ENCODE peak calls at places on chromosomes 12 and 14, in four cellular contexts. W is lung, K is endothelial cell, F is fibroblast of mammary gland. D is an unnamed sample.

GRCh38 chr14:91374897-91375747 is 42.5 kb downstream of the CCDC88C start:
- DNase-seq in W (no peak), K (no peak), F (no peak), D (peak; percentile 68)

GRCh38 chr12:52575948-52576347 is 2.3 kb upstream of the KRT74 start:
- DNase-seq in W (no peak), K (no peak), F (no peak), D (no peak)

GRCh38 chr12:12502813-12503146 is 59.9 kb downstream of the DUSP16 start:
- DNase-seq in W (no peak), K (no peak), F (no peak), D (no peak)

GRCh38 chr14:54890794-54891193 is 11.8 kb downstream of the GCH1 start:
- DNase-seq in W (no peak), K (no peak), F (no peak), D (no peak)

GRCh38 chr12:92403210-92404175 is 257.8 kb upstream of the BTG1 start:
- DNase-seq in W (no peak), K (no peak), F (no peak), D (no peak)

GRCh38 chr12:69475237-69475984 is 5.2 kb downstream of the FRS2 start:
- DNase-seq in W (no peak), K (no peak), F (peak; percentile 49), D (no peak)

GRCh38 chr12:17918013-17918412 is 172.0 kb downstream of the RERGL start:
- DNase-seq in W (no peak), K (no peak), F (peak; percentile 12), D (no peak)

GRCh38 chr12:46395308-46395707 is 22.7 kb upstream of the SLC38A2 start:
- DNase-seq in W (no peak), K (no peak), F (no peak), D (no peak)

GRCh38 chr12:1935242-1935641 is 16.8 kb upstream of the CACNA2D4 start:
- DNase-seq in W (no peak), K (no peak), F (no peak), D (peak; percentile 21)

GRCh38 chr12:5505116-5505515 is 73.2 kb downstream of the NTF3 start:
- DNase-seq in W (no peak), K (no peak), F (no peak), D (no peak)

GRCh38 chr12:3225796-3226180 is 148.6 kb downstream of the TSPAN9 start:
- DNase-seq in W (no peak), K (no peak), F (peak; percentile 13), D (no peak)

GRCh38 chr12:6062427-6063378 is 61.8 kb downstream of the VWF start:
- DNase-seq in W (no peak), K (peak; percentile 68), F (peak; percentile 44), D (no peak)

GRCh38 chr12:49283541-49284429 is 11.2 kb upstream of the PRPH start:
- DNase-seq in W (no peak), K (no peak), F (no peak), D (no peak)

GRCh38 chr12:131040491-131040890 is 86.8 kb downstream of the ADGRD1 start:
- DNase-seq in W (no peak), K (no peak), F (no peak), D (no peak)

DNA sequence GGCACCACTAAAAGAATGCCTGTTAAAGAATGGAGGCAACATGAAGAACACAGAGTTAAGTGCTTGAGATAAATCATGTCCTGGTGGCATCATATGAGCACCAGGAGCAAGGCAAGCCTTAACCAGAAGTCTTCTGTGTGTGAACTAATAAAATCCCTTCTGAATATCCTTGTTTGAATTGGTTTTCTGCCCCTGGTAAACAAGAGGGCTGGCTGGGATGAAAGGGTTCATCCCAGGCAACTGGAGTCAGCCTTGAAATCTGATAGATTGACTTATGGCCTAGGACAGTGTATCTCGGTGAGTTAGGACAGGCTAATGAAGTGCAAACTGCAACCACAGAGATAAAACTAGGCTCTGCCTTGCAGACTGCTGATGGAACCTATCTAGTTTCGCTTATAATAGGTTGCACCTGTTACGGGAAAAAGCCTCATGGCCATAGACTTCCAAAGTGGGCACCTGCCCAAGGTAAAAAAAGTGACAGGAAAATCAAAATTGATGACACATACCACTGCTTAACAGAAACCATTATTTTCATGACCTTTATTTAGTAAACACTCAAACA is 451.9 kb upstream of the NOVA1 start:
- DNase-seq in W (no peak), K (no peak), F (no peak), D (no peak)
- TF ChIP-seq CTCF in W (no peak), K (no peak), F (no peak), D (no peak)

DNA sequence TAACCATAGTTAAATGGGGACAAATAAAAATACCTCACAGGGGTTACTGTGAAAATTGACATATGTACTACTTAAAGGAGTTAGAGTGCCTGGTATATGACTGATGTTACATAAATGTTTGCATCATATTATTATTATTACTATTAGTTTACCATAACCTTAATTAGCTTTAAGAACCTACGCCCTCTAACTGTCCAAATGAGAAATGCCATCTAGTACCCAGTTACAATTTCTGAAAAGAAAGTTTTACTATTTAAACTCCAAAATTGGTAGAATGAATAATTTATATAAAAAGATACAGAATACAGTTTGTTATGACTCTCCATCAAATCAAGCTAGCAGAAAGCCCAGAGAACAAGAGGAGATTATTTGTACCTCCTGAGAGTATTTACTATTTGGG is 42.3 kb downstream of the EML5 start:
- DNase-seq in W (no peak), K (no peak), F (no peak), D (no peak)
- TF ChIP-seq CTCF in W (no peak), K (no peak), F (no peak), D (no peak)

DNA sequence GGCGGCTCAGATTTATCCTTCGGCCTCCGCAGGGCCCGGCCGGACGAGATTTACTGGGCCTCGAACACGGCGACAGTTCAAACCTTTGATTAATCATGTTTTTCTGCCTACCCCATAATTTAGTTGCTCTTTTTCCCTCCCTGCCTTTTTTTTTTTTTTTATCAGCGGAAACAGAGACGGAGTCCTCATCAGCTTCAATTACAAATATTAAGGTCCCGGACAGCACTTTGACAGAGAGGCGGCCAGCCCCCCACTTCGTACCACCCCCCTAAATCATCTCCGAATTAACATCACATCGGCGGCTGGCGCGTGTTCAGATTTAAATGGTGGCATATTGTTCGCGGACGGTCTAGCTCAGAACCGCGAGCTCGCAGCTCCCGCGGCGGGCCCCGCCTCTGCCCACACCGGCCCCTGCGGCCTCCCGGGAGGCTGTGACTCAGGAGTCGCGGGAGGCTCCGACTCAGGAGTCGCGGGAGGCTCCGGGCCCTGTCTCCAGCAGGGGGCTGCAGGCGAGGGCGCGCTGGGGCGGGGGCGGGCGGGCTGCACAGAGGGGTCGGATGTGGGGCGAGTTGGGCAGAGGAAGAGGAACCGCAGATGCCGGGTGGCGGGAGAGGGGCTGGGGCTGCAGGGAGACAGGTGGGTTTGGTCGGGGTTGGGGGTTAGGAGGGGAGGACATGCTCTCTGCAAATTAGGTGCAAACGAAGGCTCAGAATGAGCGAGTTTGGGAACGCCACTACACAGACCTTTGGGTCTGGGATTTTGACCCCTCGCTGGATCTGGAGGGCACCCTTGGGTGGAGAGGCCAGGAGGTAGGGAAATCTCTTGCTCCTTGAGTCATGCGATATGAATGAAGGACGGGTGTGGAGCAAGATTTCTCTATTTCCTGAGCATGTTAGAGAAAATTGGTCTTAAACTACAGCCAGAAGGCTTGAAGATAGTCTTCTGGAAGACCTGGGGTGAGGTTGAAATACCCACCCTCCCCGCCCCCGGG is 19.6 kb upstream of the ATP5MC2 start:
- DNase-seq in W (no peak), K (peak; percentile 68), F (peak; percentile 60), D (no peak)
- TF ChIP-seq CTCF in W (no peak), K (no peak), F (no peak), D (no peak)

DNA sequence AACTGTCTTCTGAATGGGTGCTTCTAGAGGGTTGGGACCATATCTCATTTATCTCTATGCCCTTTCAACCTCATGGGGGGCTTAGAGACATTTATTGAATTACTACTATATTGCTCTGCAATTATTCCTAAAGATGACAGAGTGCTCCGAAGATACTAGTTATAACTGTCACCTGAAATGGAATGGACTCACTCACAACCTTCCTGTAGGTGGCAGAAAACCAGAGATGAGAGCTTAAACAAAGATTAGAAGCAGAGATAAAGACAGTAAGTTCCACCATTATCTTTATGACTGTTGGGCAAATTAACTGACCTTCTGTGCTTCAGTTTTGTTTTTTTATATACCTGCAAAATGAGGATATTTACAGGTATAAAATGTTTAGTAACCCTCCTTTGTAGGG is 31.5 kb upstream of the GTF2A1 start:
- DNase-seq in W (no peak), K (no peak), F (no peak), D (no peak)
- TF ChIP-seq CTCF in W (no peak), K (no peak), F (no peak), D (no peak)

GRCh38 chr14:106055257-106055656 is 528.9 kb downstream of the TMEM121 start:
- DNase-seq in W (no peak), K (no peak), F (no peak), D (no peak)
- TF ChIP-seq CTCF in W (no peak), K (no peak), F (no peak), D (no peak)

GRCh38 chr14:77140937-77141591 is 527 bp downstream of the ZDHHC22 start:
- DNase-seq in W (no peak), K (peak; percentile 87), F (peak; percentile 3), D (no peak)
- TF ChIP-seq CTCF in W (no peak), K (peak; percentile 87), F (no peak), D (peak; percentile 13)

GRCh38 chr12:14982986-14983385 is 10.1 kb downstream of the PDE6H start:
- DNase-seq in W (no peak), K (no peak), F (no peak), D (no peak)

GRCh38 chr12:14979468-14979867 is 6.6 kb downstream of the PDE6H start:
- DNase-seq in W (no peak), K (no peak), F (no peak), D (no peak)

GRCh38 chr12:14982562-14982961 is 9.7 kb downstream of the PDE6H start:
- DNase-seq in W (no peak), K (no peak), F (no peak), D (no peak)

GRCh38 chr12:14984036-14984435 is 11.2 kb downstream of the PDE6H start:
- DNase-seq in W (no peak), K (no peak), F (no peak), D (no peak)

GRCh38 chr12:14981049-14981448 is 8.2 kb downstream of the PDE6H start:
- DNase-seq in W (peak; percentile 42), K (no peak), F (no peak), D (no peak)
- TF ChIP-seq CTCF in W (no peak), K (no peak), F (no peak), D (no peak)

GRCh38 chr14:100025111-100025510 is 40.1 kb upstream of the EVL start:
- DNase-seq in W (peak; percentile 38), K (peak; percentile 34), F (peak; percentile 58), D (no peak)
- TF ChIP-seq CTCF in W (no peak), K (no peak), F (peak; percentile 44), D (no peak)

DNA sequence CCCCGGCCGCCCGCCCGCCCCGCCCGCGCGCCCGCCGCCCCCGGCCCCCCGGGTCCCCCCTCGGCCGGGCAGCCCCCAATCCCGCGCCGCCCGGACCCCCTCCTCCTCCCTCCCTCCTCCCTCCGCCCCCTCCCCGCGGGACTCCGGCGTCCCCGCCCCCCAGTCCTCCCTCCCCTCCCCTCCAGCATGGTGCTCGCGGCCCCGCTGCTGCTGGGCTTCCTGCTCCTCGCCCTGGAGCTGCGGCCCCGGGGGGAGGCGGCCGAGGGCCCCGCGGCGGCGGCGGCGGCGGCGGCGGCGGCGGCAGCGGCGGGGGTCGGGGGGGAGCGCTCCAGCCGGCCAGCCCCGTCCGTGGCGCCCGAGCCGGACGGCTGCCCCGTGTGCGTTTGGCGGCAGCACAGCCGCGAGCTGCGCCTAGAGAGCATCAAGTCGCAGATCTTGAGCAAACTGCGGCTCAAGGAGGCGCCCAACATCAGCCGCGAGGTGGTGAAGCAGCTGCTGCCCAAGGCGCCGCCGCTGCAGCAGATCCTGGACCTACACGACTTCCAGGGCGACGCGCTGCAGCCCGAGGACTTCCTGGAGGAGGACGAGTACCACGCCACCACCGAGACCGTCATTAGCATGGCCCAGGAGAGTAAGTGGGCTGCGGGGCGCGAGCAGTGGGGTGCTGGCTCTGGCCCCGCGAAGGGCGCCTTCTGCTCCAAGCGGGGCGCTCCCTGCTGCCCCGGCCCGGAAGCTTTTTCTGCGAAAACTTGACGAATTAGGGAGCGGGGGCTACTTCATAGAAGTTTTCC is 404 bp downstream of the GDF11 start:
- DNase-seq in W (no peak), K (peak; percentile 67), F (peak; percentile 66), D (peak; percentile 43)
- TF ChIP-seq CTCF in W (no peak), K (no peak), F (no peak), D (no peak)

D was measured in pancreas.